ENCODE peak calls at places on chromosomes 6 and 20, in six cellular contexts. I is IMR-90; H is activated naive CD4-positive, alpha-beta T cell; A is ACHN; G is activated CD4-positive, CD25-positive, alpha-beta regulatory T cell; Q is HFF-Myc. B is an unnamed sample.

GRCh38 chr6:113644861-113645575 is 212.1 kb upstream of the MARCKS start:
- DNase-seq in A (peak; percentile 34), G (no peak), I (peak; percentile 98), Q (peak; percentile 93), H (no peak), B (no peak)

GRCh38 chr20:728022-728944 is 40.0 kb downstream of the SLC52A3 start:
- DNase-seq in A (peak; percentile 48), G (peak; percentile 16), I (peak; percentile 18), H (peak; percentile 27), Q (no peak), B (no peak)

GRCh38 chr6:165704001-165704748 is 41.1 kb upstream of the PDE10A start:
- DNase-seq in G (no peak), H (no peak), I (peak; percentile 84), A (no peak), Q (no peak), B (no peak)

GRCh38 chr6:71721642-71722041 is 164.7 kb upstream of the RIMS1 start:
- DNase-seq in G (no peak), H (no peak), I (peak; percentile 12), A (no peak), Q (no peak), B (no peak)

GRCh38 chr6:15927531-15928230 is 201.2 kb upstream of the MYLIP start:
- DNase-seq in I (no peak), A (no peak), G (no peak), H (no peak), Q (no peak), B (no peak)

GRCh38 chr6:149834513-149835481 is 29.4 kb downstream of the LRP11 start:
- DNase-seq in G (peak; percentile 67), Q (no peak), H (peak; percentile 47), I (peak; percentile 79), A (peak; percentile 53), B (no peak)

GRCh38 chr6:25232478-25232877 is 46.7 kb upstream of the CARMIL1 start:
- DNase-seq in Q (peak; percentile 91), A (no peak), H (no peak), G (no peak), I (no peak), B (no peak)

GRCh38 chr6:149600508-149600907 is 34.3 kb downstream of the GINM1 start:
- DNase-seq in Q (no peak), G (no peak), H (no peak), A (no peak), I (no peak), B (no peak)

GRCh38 chr6:24743265-24743943 is 24.4 kb upstream of the C6orf62 start:
- DNase-seq in H (no peak), G (no peak), A (peak; percentile 71), Q (peak; percentile 97), I (peak; percentile 98), B (no peak)

GRCh38 chr6:160110724-160111123 is 10.9 kb upstream of the SLC22A1 start:
- DNase-seq in A (no peak), Q (peak; percentile 12), G (no peak), I (peak; percentile 52), H (no peak), B (no peak)

GRCh38 chr20:3563113-3563512 is 92.3 kb downstream of the ATRN start:
- DNase-seq in H (no peak), Q (no peak), G (no peak), A (no peak), I (peak; percentile 71), B (no peak)

GRCh38 chr20:58908216-58908615 is 55.7 kb downstream of the GNAS start:
- DNase-seq in I (no peak), H (no peak), G (no peak), Q (no peak), A (no peak), B (no peak)

GRCh38 chr6:82247634-82248232 is at the start of gene IBTK:
- DNase-seq in I (peak; percentile 88), H (peak; percentile 86), Q (peak; percentile 79), A (peak; percentile 95), G (peak; percentile 81), B (peak; percentile 98)

GRCh38 chr6:42390228-42390934 is 61.3 kb downstream of the TRERF1 start:
- DNase-seq in A (no peak), Q (no peak), G (peak; percentile 34), H (peak; percentile 26), I (no peak), B (peak; percentile 43)

GRCh38 chr6:1027109-1027794 is 284.6 kb upstream of the FOXQ1 start:
- DNase-seq in A (peak; percentile 29), G (no peak), H (no peak), Q (peak; percentile 62), I (peak; percentile 79), B (peak; percentile 47)